ENCODE peak calls at places on chromosomes 11 and 22, in nine cellular contexts. U is stomach, G is IMR-90, X is transverse colon, L is colonic mucosa, F is lower lobe of right lung, T is neural progenitor cell, Q is Caco-2, S is astrocyte. B is an unnamed sample. For H3K36me3 and H3K27me3, the result is how much of the 10 kb centered on the place peaks cover.

GRCh38 chr11:75422248-75423231 is 10.5 kb downstream of the KLHL35 start:
- DNase-seq in F (peak), S (no peak), Q (peak), U (peak), T (no peak), G (peak), L (peak), X (peak), B (no peak)

GRCh38 chr22:27875951-27876350 is 43.1 kb downstream of the PITPNB start:
- DNase-seq in X (no peak), G (no peak), S (no peak), L (no peak), U (no peak), F (no peak), T (no peak), Q (no peak), B (no peak)

GRCh38 chr11:60065801-60066200 is 9.3 kb downstream of the MS4A3 start:
- DNase-seq in U (no peak), L (no peak), F (no peak), S (no peak), X (no peak), G (no peak), Q (no peak), T (no peak), B (no peak)

GRCh38 chr11:10387209-10388083 is 67.6 kb upstream of the AMPD3 start:
- DNase-seq in F (no peak), X (peak), G (peak), Q (peak), U (no peak), L (peak), T (no peak), S (peak), B (no peak)

GRCh38 chr22:25235547-25236290 is 16.3 kb downstream of the CRYBB2 start:
- DNase-seq in X (peak), L (peak), F (peak), Q (peak), G (peak), T (peak), S (peak), U (peak), B (peak)

GRCh38 chr11:86740628-86741488 is 59.5 kb upstream of the PRSS23 start:
- DNase-seq in S (peak), F (no peak), X (peak), U (no peak), T (peak), L (peak), Q (peak), G (peak), B (peak)

GRCh38 chr11:66745356-66746235 is 16.6 kb upstream of the SPTBN2 start:
- DNase-seq in T (peak), S (no peak), L (peak), Q (peak), G (no peak), X (peak), U (peak), F (peak), B (peak)

GRCh38 chr11:12013771-12014170 is 5.3 kb upstream of the DKK3 start:
- DNase-seq in F (no peak), X (no peak), L (no peak), S (no peak), U (no peak), Q (no peak), T (no peak), G (no peak), B (peak)

GRCh38 chr11:116991491-116991890 is 106.7 kb downstream of the SIK3 start:
- DNase-seq in F (no peak), T (no peak), L (no peak), S (no peak), X (no peak), Q (no peak), U (no peak), G (no peak), B (no peak)

GRCh38 chr11:131254254-131254653 is 116.2 kb upstream of the NTM start:
- DNase-seq in U (no peak), X (no peak), Q (no peak), F (no peak), S (no peak), G (no peak), L (no peak), T (no peak), B (no peak)

GRCh38 chr11:13578514-13579140 is 82.8 kb upstream of the PTH start:
- DNase-seq in L (no peak), S (no peak), X (no peak), T (no peak), U (no peak), F (no peak), Q (no peak), G (no peak), B (no peak)

GRCh38 chr11:59551651-59552521 is 40.5 kb downstream of the OR4D9 start:
- DNase-seq in X (no peak), S (peak), Q (peak), F (no peak), U (no peak), G (peak), T (peak), L (no peak), B (peak)

GRCh38 chr11:47233989-47234668 is 14.5 kb downstream of the ACP2 start:
- DNase-seq in X (peak), Q (no peak), T (peak), F (no peak), G (peak), S (peak), U (no peak), L (no peak), B (peak)

GRCh38 chr11:68497761-68498160 is 37.2 kb downstream of the PPP6R3 start:
- DNase-seq in F (no peak), S (no peak), U (no peak), Q (no peak), L (no peak), X (no peak), T (no peak), G (no peak), B (no peak)

GRCh38 chr11:33207408-33207985 is 46.2 kb upstream of the CSTF3 start:
- DNase-seq in Q (no peak), U (peak), S (peak), T (no peak), G (peak), L (no peak), F (no peak), X (no peak), B (no peak)

GRCh38 chr11:76656087-76656531 is 14.4 kb downstream of the LRRC32 start:
- DNase-seq in L (peak), F (no peak), S (no peak), Q (peak), T (no peak), U (no peak), G (no peak), X (no peak), B (no peak)

GRCh38 chr11:68158580-68158979 is 37.4 kb upstream of the CHKA start:
- DNase-seq in S (no peak), U (no peak), X (no peak), G (no peak), L (no peak), F (no peak), T (no peak), Q (no peak), B (no peak)

GRCh38 chr22:21876486-21877176 is 9.2 kb upstream of the MAPK1 start:
- DNase-seq in G (peak), U (no peak), F (no peak), X (no peak), Q (no peak), L (no peak), S (peak), T (no peak), B (no peak)

GRCh38 chr11:9265211-9266131 is at the start of gene DENND5A:
- DNase-seq in G (peak), S (peak), L (peak), F (peak), Q (peak), U (peak), X (peak), T (peak), B (peak)

GRCh38 chr11:76701701-76702100 is 31.2 kb upstream of the LRRC32 start:
- DNase-seq in X (no peak), U (no peak), F (no peak), L (no peak), S (peak), G (peak), T (no peak), Q (no peak), B (no peak)

GRCh38 chr11:95296165-95296564 is 65.2 kb upstream of the SESN3 start:
- DNase-seq in U (peak), X (peak), T (no peak), L (no peak), G (no peak), S (peak), Q (no peak), F (peak), B (no peak)

GRCh38 chr11:116984589-116984988 is 113.6 kb downstream of the SIK3 start:
- DNase-seq in X (no peak), L (no peak), G (peak), Q (no peak), S (peak), T (no peak), F (no peak), U (no peak), B (peak)

GRCh38 chr11:84558085-84558905 is 1068.8 kb downstream of the DLG2 start:
- DNase-seq in L (peak), Q (peak), S (peak), F (no peak), U (peak), T (peak), G (peak), X (peak), B (peak)

GRCh38 chr11:19723572-19724342 is 11.1 kb downstream of the NAV2 start:
- DNase-seq in G (peak), Q (no peak), L (no peak), F (peak), U (no peak), S (peak), X (no peak), T (no peak), B (peak)

DNA sequence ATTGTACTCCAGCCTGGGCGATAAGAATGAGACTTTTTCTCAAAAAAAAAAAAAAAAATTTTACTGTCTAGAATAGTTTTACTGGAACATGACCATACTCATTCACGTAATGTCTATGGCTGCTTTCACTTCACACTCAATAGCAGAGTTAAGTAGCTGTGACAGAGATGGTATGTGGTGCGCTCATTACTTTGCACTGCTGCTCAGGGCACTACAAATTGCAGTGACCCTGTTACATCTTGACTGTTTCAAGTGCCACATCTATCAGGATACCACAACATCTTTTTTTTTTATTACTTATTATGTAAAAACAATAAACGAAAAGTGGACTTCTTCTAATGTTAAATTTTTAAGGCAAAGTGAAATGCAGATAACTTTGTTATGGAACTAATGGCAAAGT is 110.3 kb downstream of the ARHGAP20 start:
- DNase-seq in X (no peak), G (no peak), U (no peak), S (no peak), T (no peak), F (no peak), Q (no peak), L (no peak), B (no peak)
- H3K36me3 ChIP-seq in X (under half), G (under half), U (under half), S (under half), T (under half), F (under half), Q (under half), L (under half), B (under half)

GRCh38 chr11:45323598-45324249 is 37.6 kb upstream of the SYT13 start:
- DNase-seq in F (no peak), G (no peak), T (no peak), U (no peak), S (no peak), Q (no peak), L (no peak), X (no peak), B (no peak)
- H3K27me3 ChIP-seq in F (under half), G (under half), T (under half), U (under half), S (under half), Q (under half), L (under half), X (under half), B (under half)

DNA sequence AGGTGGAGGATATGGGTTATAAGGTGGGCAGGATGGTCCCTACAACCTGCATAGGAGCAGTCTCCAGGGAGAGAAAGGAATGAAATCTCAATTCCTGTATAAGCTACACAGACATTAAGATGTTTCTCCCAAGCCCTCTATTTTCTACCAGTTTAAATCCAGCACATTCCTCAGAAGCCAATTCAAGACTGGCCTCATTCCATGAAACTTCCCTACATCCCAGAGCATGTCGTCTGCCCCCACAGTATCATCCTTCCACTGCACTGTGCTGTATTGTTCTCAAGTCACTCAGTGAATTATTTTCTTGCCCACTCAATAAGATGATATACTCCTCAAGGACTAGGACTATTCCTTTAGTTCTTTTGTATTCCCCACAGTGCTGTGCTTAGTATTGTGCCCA is 203.0 kb upstream of the BLID start:
- DNase-seq in L (no peak), S (no peak), G (peak), T (no peak), X (no peak), F (no peak), Q (no peak), U (no peak), B (no peak)
- H3K36me3 ChIP-seq in L (under half), S (under half), G (under half), T (under half), X (under half), F (under half), Q (under half), U (under half), B (under half)

GRCh38 chr11:119905162-119905561 is 176.2 kb upstream of the NECTIN1 start:
- DNase-seq in X (peak), F (no peak), Q (no peak), G (no peak), U (peak), L (peak), S (no peak), T (no peak), B (no peak)
- H3K27me3 ChIP-seq in X (under half), F (under half), Q (under half), G (under half), U (under half), L (under half), S (under half), T (under half), B (under half)

DNA sequence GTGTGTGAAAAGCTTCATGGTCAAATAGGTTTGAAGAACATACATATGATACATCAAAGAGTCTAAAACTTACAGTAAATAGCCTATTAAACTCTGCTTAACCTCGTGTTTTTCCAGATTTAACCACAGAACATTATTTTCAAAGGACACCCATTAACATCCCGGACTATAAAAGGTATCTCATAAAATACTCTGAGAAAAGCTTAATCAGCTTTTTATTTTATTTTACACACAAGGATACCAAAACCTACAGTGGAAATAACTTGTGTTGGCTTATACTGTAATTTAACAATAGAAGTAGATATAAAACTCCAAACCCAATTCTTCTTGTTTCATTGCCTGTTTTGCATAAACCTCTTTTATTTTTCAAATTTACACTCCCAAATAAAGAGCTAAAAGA is 49.8 kb upstream of the CHRNA10 start:
- DNase-seq in T (no peak), F (no peak), Q (no peak), S (no peak), U (no peak), X (no peak), G (no peak), L (no peak), B (no peak)
- H3K36me3 ChIP-seq in T (under half), F (half or more), Q (under half), S (half or more), U (half or more), X (half or more), G (under half), L (under half), B (under half)

GRCh38 chr11:123640677-123641494 is 13.5 kb downstream of the SCN3B start:
- DNase-seq in U (peak), S (no peak), F (no peak), L (peak), X (peak), Q (peak), G (peak), T (peak), B (peak)
- H3K27me3 ChIP-seq in U (under half), S (under half), F (under half), L (under half), X (under half), Q (under half), G (under half), T (under half), B (under half)

DNA sequence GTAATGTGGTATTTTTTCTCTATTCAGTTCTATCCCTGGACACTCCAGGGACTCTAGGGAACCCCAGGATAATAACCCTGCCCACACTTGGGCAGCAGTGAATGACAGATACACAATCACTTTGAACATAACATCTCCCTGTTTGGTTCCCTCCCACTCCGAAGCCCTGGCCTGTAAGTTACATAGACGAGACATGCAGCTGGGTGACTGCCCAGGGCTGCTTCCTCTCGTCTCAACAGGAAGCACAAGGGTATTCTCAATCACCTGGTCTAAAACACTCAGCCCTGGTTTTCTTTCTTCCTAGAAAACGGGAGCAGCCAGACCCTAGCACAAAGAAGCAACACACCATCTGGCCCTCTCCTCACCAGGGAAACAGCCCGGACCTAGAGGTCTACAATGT is 19.3 kb downstream of the LAYN start:
- DNase-seq in S (no peak), U (no peak), F (no peak), L (no peak), T (no peak), Q (no peak), G (no peak), X (no peak), B (no peak)
- H3K36me3 ChIP-seq in S (under half), U (under half), F (under half), L (under half), T (under half), Q (under half), G (under half), X (under half), B (under half)